ENCODE peak calls at places on chromosomes 2 and 18, in four cellular contexts. One of them, this sample, is unnamed. For H3K4me1, the result is how much of the 10 kb centered on the place peaks cover.

GRCh38 chr2:119383410-119384140 is 16.8 kb downstream of the DBI start:
- DNase-seq in heart left ventricle: no peak
- DNase-seq in neuronal stem cell: no peak
- DNase-seq in A549: no peak
- DNase-seq in this sample: no peak

GRCh38 chr2:36597003-36597531 is 901 bp downstream of the FEZ2 start:
- DNase-seq in heart left ventricle: no peak
- DNase-seq in neuronal stem cell: no peak
- DNase-seq in A549: no peak
- DNase-seq in this sample: no peak

GRCh38 chr18:68436485-68436884 is 278.4 kb downstream of the TMX3 start:
- DNase-seq in heart left ventricle: no peak
- DNase-seq in neuronal stem cell: no peak
- DNase-seq in A549: no peak
- DNase-seq in this sample: no peak

GRCh38 chr18:76992226-76993084 is 140.1 kb downstream of the MBP start:
- DNase-seq in heart left ventricle: no peak
- DNase-seq in neuronal stem cell: no peak
- DNase-seq in A549: no peak
- DNase-seq in this sample: no peak

GRCh38 chr18:5868218-5868904 is 27.0 kb downstream of the TMEM200C start:
- DNase-seq in heart left ventricle: peak
- DNase-seq in neuronal stem cell: peak
- DNase-seq in A549: peak
- DNase-seq in this sample: peak

GRCh38 chr18:33804258-33804657 is 226.2 kb downstream of the ASXL3 start:
- DNase-seq in heart left ventricle: no peak
- DNase-seq in neuronal stem cell: no peak
- DNase-seq in A549: peak
- DNase-seq in this sample: no peak

GRCh38 chr2:106282816-106283215 is 88.7 kb upstream of the UXS1 start:
- DNase-seq in heart left ventricle: no peak
- DNase-seq in neuronal stem cell: no peak
- DNase-seq in A549: no peak
- DNase-seq in this sample: no peak

GRCh38 chr2:128178650-128179460 is 87.9 kb downstream of the UGGT1 start:
- DNase-seq in heart left ventricle: peak
- DNase-seq in neuronal stem cell: peak
- DNase-seq in A549: peak
- DNase-seq in this sample: peak

GRCh38 chr2:175027755-175028154 is 22.6 kb upstream of the CHN1 start:
- DNase-seq in heart left ventricle: no peak
- DNase-seq in neuronal stem cell: no peak
- DNase-seq in A549: no peak
- DNase-seq in this sample: no peak

GRCh38 chr2:235171511-235172130 is 219.8 kb downstream of the SH3BP4 start:
- DNase-seq in heart left ventricle: no peak
- DNase-seq in neuronal stem cell: no peak
- DNase-seq in A549: peak
- DNase-seq in this sample: no peak

GRCh38 chr2:130957920-130958319 is 121.2 kb downstream of the ARHGEF4 start:
- DNase-seq in heart left ventricle: no peak
- DNase-seq in neuronal stem cell: no peak
- DNase-seq in A549: no peak
- DNase-seq in this sample: no peak

GRCh38 chr2:39642054-39642742 is 23.5 kb upstream of the TMEM178A start:
- DNase-seq in heart left ventricle: peak
- DNase-seq in neuronal stem cell: no peak
- DNase-seq in A549: peak
- DNase-seq in this sample: no peak

GRCh38 chr2:120870467-120870788 is 134.8 kb downstream of the GLI2 start:
- DNase-seq in heart left ventricle: no peak
- DNase-seq in neuronal stem cell: no peak
- DNase-seq in A549: no peak
- DNase-seq in this sample: no peak

GRCh38 chr2:70807102-70807827 is 13.1 kb downstream of the CLEC4F start:
- DNase-seq in heart left ventricle: no peak
- DNase-seq in neuronal stem cell: no peak
- DNase-seq in A549: no peak
- DNase-seq in this sample: no peak

GRCh38 chr18:66316708-66317107 is 287.2 kb downstream of the CDH19 start:
- DNase-seq in heart left ventricle: no peak
- DNase-seq in neuronal stem cell: peak
- DNase-seq in A549: no peak
- DNase-seq in this sample: peak

GRCh38 chr2:135954020-135954628 is 31.3 kb downstream of the DARS1 start:
- DNase-seq in heart left ventricle: no peak
- DNase-seq in neuronal stem cell: no peak
- DNase-seq in A549: no peak
- DNase-seq in this sample: no peak

GRCh38 chr18:70036771-70037452 is 89.2 kb upstream of the CD226 start:
- DNase-seq in heart left ventricle: no peak
- DNase-seq in neuronal stem cell: no peak
- DNase-seq in A549: no peak
- DNase-seq in this sample: no peak

GRCh38 chr2:112749755-112750559 is 14.5 kb downstream of the CKAP2L start:
- DNase-seq in heart left ventricle: peak
- DNase-seq in neuronal stem cell: peak
- DNase-seq in A549: peak
- DNase-seq in this sample: peak

GRCh38 chr18:50453014-50453680 is 78.3 kb downstream of the SKA1 start:
- DNase-seq in heart left ventricle: no peak
- DNase-seq in neuronal stem cell: no peak
- DNase-seq in A549: no peak
- DNase-seq in this sample: no peak

GRCh38 chr2:179201884-179202283 is 62.7 kb downstream of the SESTD1 start:
- DNase-seq in heart left ventricle: no peak
- DNase-seq in neuronal stem cell: no peak
- DNase-seq in A549: peak
- DNase-seq in this sample: no peak

GRCh38 chr2:207734264-207734635 is 22.8 kb downstream of the CCNYL1 start:
- DNase-seq in heart left ventricle: no peak
- DNase-seq in neuronal stem cell: no peak
- DNase-seq in A549: peak
- DNase-seq in this sample: no peak

GRCh38 chr2:62956646-62957045 is 94.0 kb upstream of the OTX1 start:
- DNase-seq in heart left ventricle: no peak
- DNase-seq in neuronal stem cell: no peak
- DNase-seq in A549: no peak
- DNase-seq in this sample: no peak

GRCh38 chr18:68263481-68263880 is 451.4 kb downstream of the TMX3 start:
- DNase-seq in heart left ventricle: no peak
- DNase-seq in neuronal stem cell: no peak
- DNase-seq in A549: no peak
- DNase-seq in this sample: no peak

GRCh38 chr2:96267159-96267971 is 1.3 kb downstream of the CIAO1 start:
- DNase-seq in heart left ventricle: no peak
- DNase-seq in neuronal stem cell: no peak
- DNase-seq in A549: peak
- DNase-seq in this sample: peak

GRCh38 chr18:34990571-34990970 is 50.6 kb upstream of the MAPRE2 start:
- DNase-seq in heart left ventricle: no peak
- DNase-seq in neuronal stem cell: no peak
- DNase-seq in A549: no peak
- DNase-seq in this sample: no peak

GRCh38 chr2:71181316-71181715 is 45.6 kb downstream of the PAIP2B start:
- DNase-seq in heart left ventricle: no peak
- DNase-seq in neuronal stem cell: no peak
- DNase-seq in A549: peak
- DNase-seq in this sample: no peak

GRCh38 chr18:48545690-48546365 is 7.0 kb downstream of the CTIF start:
- DNase-seq in heart left ventricle: peak
- DNase-seq in neuronal stem cell: peak
- DNase-seq in A549: peak
- DNase-seq in this sample: no peak

GRCh38 chr2:10424051-10424450 is 24.1 kb downstream of the ODC1 start:
- DNase-seq in heart left ventricle: no peak
- DNase-seq in neuronal stem cell: no peak
- DNase-seq in A549: no peak
- DNase-seq in this sample: no peak

GRCh38 chr2:206670531-206671319 is 28.4 kb downstream of the FAM237A start:
- DNase-seq in heart left ventricle: no peak
- DNase-seq in neuronal stem cell: no peak
- DNase-seq in A549: no peak
- DNase-seq in this sample: no peak

GRCh38 chr18:79935499-79935898 is 16.0 kb downstream of the SLC66A2 start:
- DNase-seq in heart left ventricle: no peak
- DNase-seq in neuronal stem cell: no peak
- DNase-seq in A549: no peak
- DNase-seq in this sample: no peak

GRCh38 chr2:231600619-231601355 is 8.1 kb downstream of the TEX44 start:
- DNase-seq in heart left ventricle: no peak
- DNase-seq in neuronal stem cell: no peak
- DNase-seq in A549: no peak
- DNase-seq in this sample: no peak

GRCh38 chr2:113273031-113273551 is 5.6 kb downstream of the PAX8 start:
- DNase-seq in heart left ventricle: no peak
- DNase-seq in neuronal stem cell: peak
- DNase-seq in A549: peak
- DNase-seq in this sample: no peak

GRCh38 chr2:196915512-196916189 is 10.9 kb downstream of the PGAP1 start:
- DNase-seq in heart left ventricle: no peak
- DNase-seq in neuronal stem cell: no peak
- DNase-seq in A549: no peak
- DNase-seq in this sample: no peak

GRCh38 chr2:202237787-202238233 is 587 bp downstream of the SUMO1 start:
- DNase-seq in heart left ventricle: peak
- DNase-seq in neuronal stem cell: peak
- DNase-seq in A549: peak
- DNase-seq in this sample: no peak

GRCh38 chr2:86636842-86637241 is 13.2 kb upstream of the RNF103 start:
- DNase-seq in heart left ventricle: no peak
- DNase-seq in neuronal stem cell: no peak
- DNase-seq in A549: no peak
- DNase-seq in this sample: no peak

GRCh38 chr2:86632672-86633071 is 9.0 kb upstream of the RNF103 start:
- DNase-seq in heart left ventricle: no peak
- DNase-seq in neuronal stem cell: no peak
- DNase-seq in A549: peak
- DNase-seq in this sample: no peak

GRCh38 chr2:86631846-86632485 is 8.3 kb upstream of the RNF103 start:
- DNase-seq in heart left ventricle: no peak
- DNase-seq in neuronal stem cell: no peak
- DNase-seq in A549: peak
- DNase-seq in this sample: no peak

GRCh38 chr2:86634352-86634751 is 10.7 kb upstream of the RNF103 start:
- DNase-seq in heart left ventricle: no peak
- DNase-seq in neuronal stem cell: no peak
- DNase-seq in A549: no peak
- DNase-seq in this sample: no peak

DNA sequence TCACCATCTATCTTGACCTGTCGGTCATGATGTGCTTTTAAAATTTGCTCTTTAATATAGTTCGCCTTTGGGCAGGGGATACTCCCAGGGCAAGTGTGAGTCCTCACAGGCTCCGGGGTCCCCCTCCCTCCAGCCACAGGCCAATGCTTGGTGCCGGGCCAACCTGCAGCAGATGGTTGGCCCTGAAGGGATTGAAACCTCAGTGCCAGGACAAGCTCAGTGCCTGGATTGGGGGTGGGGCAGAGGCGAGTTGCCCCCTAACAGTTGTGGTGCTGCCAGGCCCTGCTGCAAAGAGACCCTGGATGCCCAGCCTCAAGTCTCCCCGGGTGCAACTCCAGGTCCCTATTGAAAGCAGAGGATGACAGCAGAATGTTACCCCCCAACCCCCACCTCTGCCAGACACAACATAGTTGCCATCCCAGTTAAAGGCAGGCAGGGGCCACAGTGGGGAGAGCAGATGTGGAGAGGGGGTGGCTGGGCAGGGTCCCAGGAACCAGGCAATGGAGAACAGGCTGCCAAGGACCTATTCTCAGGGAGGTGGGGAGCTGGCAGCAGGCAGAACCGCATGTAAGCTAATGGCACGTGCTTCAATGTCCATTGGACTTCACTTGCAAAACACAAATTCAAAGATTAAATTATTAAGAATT is 9.6 kb upstream of the RNF103 start:
- DNase-seq in heart left ventricle: peak
- DNase-seq in neuronal stem cell: no peak
- DNase-seq in A549: no peak
- DNase-seq in this sample: no peak
- H3K4me3 ChIP-seq in heart left ventricle: no peak
- H3K4me3 ChIP-seq in neuronal stem cell: no peak
- H3K4me3 ChIP-seq in A549: no peak
- H3K4me3 ChIP-seq in this sample: no peak

DNA sequence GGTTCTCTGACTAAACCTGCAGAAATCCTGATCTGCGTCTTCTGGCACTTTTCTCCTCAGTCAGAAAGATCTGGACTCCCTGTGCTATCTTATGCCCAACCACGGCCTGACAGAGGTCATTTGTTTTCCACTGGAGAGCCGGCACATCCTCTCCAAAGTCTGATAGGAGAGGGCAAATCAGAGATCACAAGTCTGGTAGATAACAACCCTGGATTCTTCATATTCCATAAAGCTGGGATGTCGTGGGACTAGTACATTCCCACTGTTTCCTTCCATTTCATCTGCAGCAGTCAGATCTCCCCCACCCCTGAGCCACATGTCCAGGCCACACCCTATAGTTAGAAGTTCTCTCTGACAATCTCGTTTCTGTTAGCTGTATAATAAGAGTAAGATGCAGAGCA is 157.0 kb downstream of the MGAT5 start:
- DNase-seq in heart left ventricle: no peak
- DNase-seq in neuronal stem cell: no peak
- DNase-seq in A549: no peak
- DNase-seq in this sample: no peak
- H3K4me1 ChIP-seq in heart left ventricle: under half
- H3K4me1 ChIP-seq in neuronal stem cell: under half
- H3K4me1 ChIP-seq in A549: under half
- H3K4me1 ChIP-seq in this sample: under half

DNA sequence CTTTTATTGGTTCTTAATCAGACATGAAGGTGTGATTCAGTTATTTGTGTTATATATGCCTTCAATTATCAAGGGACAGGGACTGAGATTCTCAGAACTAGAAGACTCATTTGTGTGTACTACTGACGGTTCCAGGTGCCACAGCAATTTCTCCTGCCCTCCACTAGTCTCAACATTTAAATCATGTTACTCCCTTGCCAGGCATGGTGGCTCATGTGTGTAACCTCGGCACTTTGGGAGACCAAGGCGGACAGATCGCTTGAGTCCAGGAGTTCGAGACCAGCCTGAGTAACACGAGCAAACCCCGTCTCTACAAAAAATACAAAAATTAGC is 1.1 kb downstream of the CNDP2 start:
- DNase-seq in heart left ventricle: no peak
- DNase-seq in neuronal stem cell: no peak
- DNase-seq in A549: no peak
- DNase-seq in this sample: no peak
- H3K4me3 ChIP-seq in heart left ventricle: peak
- H3K4me3 ChIP-seq in neuronal stem cell: peak
- H3K4me3 ChIP-seq in A549: peak
- H3K4me3 ChIP-seq in this sample: peak

DNA sequence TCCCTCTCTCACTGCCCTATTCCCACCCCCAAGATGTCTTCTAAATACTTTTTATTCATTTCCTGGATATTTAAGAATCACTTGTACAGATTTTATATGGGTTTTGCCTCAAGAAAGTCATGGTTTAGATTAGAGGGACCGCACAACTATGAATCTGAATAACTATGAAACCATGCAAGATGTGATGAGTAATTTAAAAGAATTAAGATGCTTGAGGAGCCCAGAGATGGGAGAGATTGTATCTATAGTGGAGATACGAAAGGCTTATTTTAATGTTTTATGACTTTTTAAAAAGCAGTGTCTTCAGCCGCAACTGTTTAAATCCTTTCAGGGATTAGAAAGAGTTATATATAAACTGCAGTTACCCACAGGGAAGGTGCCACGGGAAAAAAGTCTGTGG is 324.1 kb downstream of the LPIN1 start:
- DNase-seq in heart left ventricle: no peak
- DNase-seq in neuronal stem cell: no peak
- DNase-seq in A549: no peak
- DNase-seq in this sample: no peak
- H3K4me1 ChIP-seq in heart left ventricle: under half
- H3K4me1 ChIP-seq in neuronal stem cell: under half
- H3K4me1 ChIP-seq in A549: under half
- H3K4me1 ChIP-seq in this sample: under half